ENCODE peak calls at places on chromosomes 13 and 19, in nine cellular contexts. A, Q, L, N, K, F, S, O and V are unnamed samples.

GRCh38 chr13:38210928-38211596 is 138.6 kb upstream of the UFM1 start:
- DNase-seq in A (no peak), Q (no peak), L (no peak), N (no peak), K (no peak), F (no peak), S (no peak), O (no peak), V (no peak)

GRCh38 chr13:94956407-94957110 is 244.2 kb upstream of the SOX21 start:
- DNase-seq in A (no peak), Q (no peak), L (no peak), N (no peak), K (no peak), F (no peak), S (no peak), O (no peak), V (no peak)

GRCh38 chr13:38012096-38012495 is 142.5 kb upstream of the TRPC4 start:
- DNase-seq in A (no peak), Q (no peak), L (no peak), N (no peak), K (no peak), F (no peak), S (no peak), O (no peak), V (no peak)

GRCh38 chr13:74174810-74175209 is 40.6 kb upstream of the KLF12 start:
- DNase-seq in A (no peak), Q (no peak), L (no peak), N (no peak), K (no peak), F (no peak), S (no peak), O (no peak), V (no peak)

GRCh38 chr13:86877449-86877848 is 793.7 kb upstream of the SLITRK5 start:
- DNase-seq in A (no peak), Q (no peak), L (no peak), N (no peak), K (no peak), F (no peak), S (no peak), O (no peak), V (no peak)

GRCh38 chr13:53010374-53011105 is 18.1 kb upstream of the OLFM4 start:
- DNase-seq in A (peak), Q (no peak), L (no peak), N (no peak), K (no peak), F (no peak), S (no peak), O (no peak), V (no peak)

GRCh38 chr13:109787135-109787954 is 962 bp upstream of the IRS2 start:
- DNase-seq in A (peak), Q (peak), L (no peak), N (no peak), K (no peak), F (peak), S (peak), O (no peak), V (no peak)

GRCh38 chr13:44197791-44198770 is 175.5 kb upstream of the SERP2 start:
- DNase-seq in A (no peak), Q (no peak), L (no peak), N (no peak), K (no peak), F (no peak), S (no peak), O (peak), V (no peak)

GRCh38 chr19:55257461-55258411 is 1.1 kb downstream of the PPP6R1 start:
- DNase-seq in A (no peak), Q (no peak), L (no peak), N (no peak), K (no peak), F (no peak), S (peak), O (no peak), V (no peak)

GRCh38 chr19:21585491-21585890 is 80.1 kb downstream of the ZNF429 start:
- DNase-seq in A (no peak), Q (no peak), L (no peak), N (no peak), K (no peak), F (no peak), S (no peak), O (no peak), V (no peak)